ENCODE peak calls at places on chromosomes 5 and 9, in six cellular contexts. X, R, P, M, Q and Z are unnamed samples.
A peak's percentile ranks its signal among the peaks of the same experiment; 100 is the strongest.

GRCh38 chr5:127643607-127644006 is 5.3 kb upstream of the CTXN3 start:
- DNase-seq in P (no peak), Q (no peak), M (no peak), X (no peak), R (no peak), Z (no peak)

GRCh38 chr9:121692606-121693505 is 41.4 kb downstream of the DAB2IP start:
- DNase-seq in P (peak; percentile 31), X (no peak), R (peak; percentile 56), M (peak; percentile 68), Q (no peak), Z (peak; percentile 24)

GRCh38 chr5:138985683-138986082 is 110.5 kb upstream of the LRRTM2 start:
- DNase-seq in R (no peak), Q (no peak), M (no peak), X (no peak), P (no peak), Z (no peak)

GRCh38 chr9:14309403-14309802 is 4.5 kb downstream of the NFIB start:
- DNase-seq in P (peak; percentile 69), M (no peak), R (no peak), Q (no peak), X (no peak), Z (peak; percentile 83)

GRCh38 chr5:76099286-76099702 is 16.1 kb downstream of the SV2C start:
- DNase-seq in R (no peak), P (no peak), M (no peak), X (peak; percentile 31), Q (peak; percentile 86), Z (no peak)

GRCh38 chr9:13088734-13089427 is 190.6 kb downstream of the MPDZ start:
- DNase-seq in P (peak; percentile 54), M (peak; percentile 20), Q (peak; percentile 45), X (peak; percentile 45), R (peak; percentile 30), Z (peak; percentile 80)

GRCh38 chr9:12818431-12819000 is 43.7 kb downstream of the LURAP1L start:
- DNase-seq in X (no peak), R (peak; percentile 54), M (no peak), Q (no peak), P (peak; percentile 40), Z (peak; percentile 61)

GRCh38 chr5:58786904-58787303 is 204.0 kb downstream of the RAB3C start:
- DNase-seq in X (no peak), M (no peak), Q (no peak), R (no peak), P (no peak), Z (no peak)

GRCh38 chr9:76891279-76891678 is 14.6 kb downstream of the PRUNE2 start:
- DNase-seq in P (no peak), R (no peak), X (no peak), Q (no peak), M (no peak), Z (no peak)

DNA sequence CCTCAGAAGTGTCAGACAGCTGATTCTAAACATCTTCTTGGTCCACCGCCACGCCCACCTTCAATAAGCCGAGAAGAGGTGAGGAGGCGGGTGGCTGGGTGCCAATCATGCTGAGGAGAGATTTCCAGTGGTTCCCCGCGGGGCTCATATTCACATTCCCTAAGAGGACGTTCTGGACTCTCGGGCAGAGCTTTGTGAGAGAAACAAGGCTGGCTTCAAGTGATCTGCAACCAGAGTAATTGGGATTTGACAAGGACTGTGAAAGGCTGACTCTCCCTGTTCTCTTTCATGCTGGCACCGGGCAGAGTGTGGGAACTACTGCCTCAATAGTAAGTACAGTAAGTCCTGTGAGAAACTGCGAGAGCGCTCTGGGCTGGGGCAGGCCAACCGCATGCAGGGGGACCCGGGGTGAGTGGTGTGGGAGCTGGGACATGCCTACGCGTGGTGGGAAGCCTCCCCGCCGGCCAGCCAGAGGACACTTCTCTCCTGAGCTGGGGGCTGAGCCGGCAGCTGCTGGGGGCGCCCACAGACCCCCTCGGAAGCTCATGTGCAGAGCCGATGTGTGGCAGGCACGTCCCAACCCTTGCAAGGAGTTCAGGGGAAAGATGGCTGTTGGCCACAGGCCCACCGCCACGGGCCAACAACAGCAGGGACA is 110.9 kb downstream of the LIFR start:
- DNase-seq in M (no peak), P (peak; percentile 33), X (no peak), R (no peak), Q (no peak), Z (peak; percentile 34)
- H3K4me3 ChIP-seq in M (no peak overlapping the region), P (peak overlapping the region; percentile 60), X (no peak overlapping the region), R (no peak overlapping the region), Q (no peak overlapping the region), Z (peak overlapping the region; percentile 54)

GRCh38 chr9:125361837-125362531 is 100.4 kb downstream of the GAPVD1 start:
- DNase-seq in X (peak; percentile 43), P (peak; percentile 25), M (no peak), R (no peak), Q (peak; percentile 31), Z (peak; percentile 34)
- TF ChIP-seq CTCF in X (peak; percentile 68), P (peak; percentile 41), M (no peak), R (no peak), Q (peak; percentile 6), Z (peak; percentile 41)

GRCh38 chr5:6774673-6775327 is 61.6 kb downstream of the TENT4A start:
- DNase-seq in P (no peak), X (no peak), R (no peak), M (no peak), Q (no peak), Z (no peak)
- H3K4me3 ChIP-seq in P (no peak overlapping the region), X (no peak overlapping the region), R (no peak overlapping the region), M (no peak overlapping the region), Q (no peak overlapping the region), Z (no peak overlapping the region)

DNA sequence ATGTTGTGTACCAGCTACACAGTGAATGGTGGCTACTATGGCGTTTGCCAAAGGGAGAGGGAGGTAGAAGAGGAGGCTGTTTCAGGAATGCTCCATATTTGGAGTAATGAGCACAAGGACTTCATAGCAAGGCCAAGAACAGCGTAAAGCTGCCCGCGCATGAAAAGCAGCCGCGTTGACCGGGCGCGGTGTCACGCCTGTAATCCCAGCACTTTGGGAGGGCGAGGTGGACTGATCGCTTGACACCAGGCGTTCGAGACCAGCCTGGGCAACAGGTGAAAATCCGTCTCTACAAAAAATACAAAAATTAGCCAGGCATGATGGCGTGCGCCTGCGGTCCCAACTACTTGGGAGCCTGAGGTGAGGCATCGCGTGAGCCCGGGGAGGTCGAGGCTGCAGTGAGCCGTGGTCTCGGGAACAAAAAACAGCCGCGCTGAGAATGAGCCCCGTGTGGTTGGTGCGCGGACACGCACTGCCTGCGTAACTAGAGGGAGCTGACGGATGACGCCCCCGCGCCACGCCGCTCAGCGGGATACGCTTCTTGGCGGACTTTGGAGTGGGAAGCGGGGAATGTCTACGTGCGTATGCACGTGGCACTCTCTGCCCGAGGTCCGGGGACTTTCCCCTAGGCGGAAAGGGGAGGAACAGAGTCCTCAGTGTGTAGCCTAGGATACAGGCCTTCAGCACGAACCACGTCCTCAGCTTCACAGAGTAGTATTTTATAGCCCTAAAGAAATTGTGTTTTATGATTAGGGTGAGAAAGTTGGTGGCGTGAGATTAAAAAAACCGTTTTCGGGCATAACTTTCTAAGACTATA is at the start of gene RMRP:
- DNase-seq in Q (peak; percentile 99), X (peak; percentile 96), P (peak; percentile 100), M (peak; percentile 97), R (peak; percentile 98), Z (peak; percentile 100)
- TF ChIP-seq CTCF in Q (peak; percentile 15), X (peak; percentile 27), P (peak; percentile 19), M (peak; percentile 64), R (no peak), Z (peak; percentile 19)

DNA sequence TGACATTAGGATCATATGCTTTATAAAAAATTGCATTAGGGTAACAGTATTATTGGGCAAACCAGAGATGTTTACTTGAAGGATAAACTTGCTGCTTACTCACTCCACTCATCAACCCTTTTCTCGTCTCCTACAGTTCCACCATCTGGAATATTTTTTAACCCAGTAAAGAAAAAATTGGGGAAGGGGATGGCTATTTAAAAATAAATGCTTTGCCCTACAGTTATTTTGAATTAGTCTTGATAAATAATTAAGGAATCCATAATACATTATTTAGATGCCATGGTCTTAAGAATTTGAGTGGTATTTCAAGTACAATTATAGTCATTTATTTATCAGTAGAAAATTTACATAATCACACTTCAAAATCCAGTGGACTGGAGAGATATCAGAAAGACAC is 225.8 kb downstream of the MEF2C start:
- DNase-seq in P (no peak), M (no peak), X (no peak), Q (no peak), R (no peak), Z (no peak)
- H3K4me3 ChIP-seq in P (no peak overlapping the region), M (no peak overlapping the region), X (no peak overlapping the region), Q (no peak overlapping the region), R (no peak overlapping the region), Z (no peak overlapping the region)

GRCh38 chr5:65102501-65102825 is 333.7 kb downstream of the CWC27 start:
- DNase-seq in P (no peak), R (no peak), M (no peak), X (no peak), Q (no peak), Z (no peak)

GRCh38 chr5:65103674-65104035 is 334.9 kb downstream of the CWC27 start:
- DNase-seq in Q (no peak), P (no peak), R (no peak), M (no peak), X (no peak), Z (no peak)

GRCh38 chr5:65102826-65103673 is 334.3 kb downstream of the CWC27 start:
- DNase-seq in Q (peak; percentile 81), P (peak; percentile 55), R (peak; percentile 69), M (peak; percentile 60), X (peak; percentile 82), Z (peak; percentile 63)

GRCh38 chr5:65101706-65102105 is 333.0 kb downstream of the CWC27 start:
- DNase-seq in Q (no peak), X (no peak), R (no peak), P (peak; percentile 80), M (no peak), Z (peak; percentile 39)

GRCh38 chr5:65100846-65101678 is 332.3 kb downstream of the CWC27 start:
- DNase-seq in R (peak; percentile 53), Q (peak; percentile 50), P (peak; percentile 83), X (peak; percentile 35), M (peak; percentile 34), Z (peak; percentile 90)
- TF ChIP-seq CTCF in R (no peak), Q (peak; percentile 51), P (peak; percentile 85), X (peak; percentile 71), M (peak; percentile 53), Z (peak; percentile 85)

DNA sequence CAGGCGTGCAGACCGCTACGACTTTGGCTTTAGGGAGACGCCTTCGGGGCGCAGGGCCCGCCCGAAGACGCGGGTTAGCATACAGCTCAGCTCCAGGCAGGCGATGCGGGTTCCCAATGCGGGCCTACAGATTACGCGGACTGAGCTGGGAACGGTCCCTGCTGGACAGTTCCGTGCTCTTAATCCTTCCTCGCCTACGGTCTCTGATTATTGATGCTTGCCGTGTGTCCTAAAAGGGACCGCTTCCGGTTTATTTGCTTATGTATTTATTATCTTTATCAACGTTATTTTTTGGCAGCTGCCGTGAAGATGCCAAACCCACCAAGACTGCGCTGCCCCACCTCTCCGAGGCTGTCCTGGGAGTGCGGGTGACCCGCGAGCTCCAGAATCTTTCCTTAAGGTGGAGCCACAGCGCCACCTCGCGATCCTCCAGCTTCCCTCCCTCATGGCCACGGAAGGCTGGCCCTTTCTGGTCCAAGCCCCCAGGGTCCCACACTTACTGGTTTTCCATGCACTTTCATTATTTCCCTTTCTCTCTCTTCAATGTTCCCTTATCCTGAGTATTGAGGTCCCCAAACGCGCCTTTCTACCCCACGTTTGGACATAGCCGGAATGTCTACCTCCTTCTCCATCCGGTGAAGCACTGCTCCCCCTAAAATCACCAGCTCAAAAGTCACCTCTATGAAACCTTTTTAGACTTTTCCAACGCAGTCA is 7.0 kb upstream of the EBF1 start:
- DNase-seq in P (peak; percentile 66), X (peak; percentile 89), Q (peak; percentile 85), R (peak; percentile 71), M (peak; percentile 69), Z (peak; percentile 75)
- H3K4me3 ChIP-seq in P (peak overlapping the region; percentile 22), X (peak overlapping the region; percentile 51), Q (peak overlapping the region; percentile 48), R (no peak overlapping the region), M (peak overlapping the region; percentile 20), Z (peak overlapping the region; percentile 33)